ENCODE peak calls at places on chromosomes 7 and 10, in nine cellular contexts. H is heart left ventricle; N is RPMI8226; O is WTC11; I is amygdala; K is tibial nerve; L is left lung; B is activated effector memory CD4-positive, alpha-beta T cell treated with Interleukin-2 at 50 U/mL for 16 hours; M is activated CD4-positive, alpha-beta T cell treated with anti-CD3 and anti-CD28 coated beads for 48 hours. C is an unnamed sample.

GRCh38 chr10:22849077-22849810 is 78.6 kb upstream of the ARMC3 start:
- DNase-seq in H (peak), N (peak), O (no peak), I (peak), K (peak), L (peak), B (no peak), M (peak), C (no peak)

GRCh38 chr7:120521761-120522737 is 249.1 kb downstream of the KCND2 start:
- DNase-seq in H (no peak), N (no peak), O (no peak), I (no peak), K (no peak), L (no peak), B (no peak), M (no peak), C (no peak)

GRCh38 chr7:151631149-151631967 is 111.7 kb upstream of the RHEB start:
- DNase-seq in H (no peak), N (peak), O (peak), I (no peak), K (no peak), L (no peak), B (no peak), M (no peak), C (no peak)

GRCh38 chr7:41975854-41976253 is 261.2 kb downstream of the GLI3 start:
- DNase-seq in H (no peak), N (no peak), O (no peak), I (no peak), K (no peak), L (no peak), B (no peak), M (no peak), C (no peak)

GRCh38 chr10:70757856-70758255 is 27.3 kb downstream of the TBATA start:
- DNase-seq in H (no peak), N (no peak), O (no peak), I (no peak), K (no peak), L (no peak), B (no peak), M (no peak), C (no peak)

GRCh38 chr7:157813053-157813452 is 476.2 kb downstream of the DNAJB6 start:
- DNase-seq in H (no peak), N (no peak), O (no peak), I (no peak), K (no peak), L (no peak), B (no peak), M (no peak), C (no peak)

GRCh38 chr10:132243646-132244045 is 56.9 kb downstream of the DPYSL4 start:
- DNase-seq in H (no peak), N (no peak), O (no peak), I (no peak), K (no peak), L (no peak), B (no peak), M (no peak), C (no peak)

GRCh38 chr7:107100824-107101223 is 56.3 kb downstream of the PRKAR2B start:
- DNase-seq in H (no peak), N (no peak), O (no peak), I (no peak), K (no peak), L (no peak), B (no peak), M (no peak), C (no peak)

GRCh38 chr10:62056660-62057059 is 155.2 kb downstream of the ARID5B start:
- DNase-seq in H (no peak), N (no peak), O (no peak), I (no peak), K (no peak), L (no peak), B (no peak), M (no peak), C (no peak)

GRCh38 chr10:131560166-131560565 is 248.6 kb upstream of the TCERG1L start:
- DNase-seq in H (no peak), N (no peak), O (no peak), I (no peak), K (no peak), L (no peak), B (no peak), M (no peak), C (no peak)

GRCh38 chr10:63262674-63263073 is 129.5 kb downstream of the NRBF2 start:
- DNase-seq in H (no peak), N (peak), O (no peak), I (no peak), K (no peak), L (no peak), B (no peak), M (no peak), C (no peak)

GRCh38 chr7:47091141-47091540 is 490.8 kb downstream of the TNS3 start:
- DNase-seq in H (no peak), N (no peak), O (no peak), I (no peak), K (no peak), L (no peak), B (no peak), M (no peak), C (no peak)

GRCh38 chr7:99409192-99409572 is 413 bp downstream of the BUD31 start:
- DNase-seq in H (no peak), N (no peak), O (no peak), I (no peak), K (no peak), L (no peak), B (no peak), M (no peak), C (no peak)

GRCh38 chr7:101294832-101295121 is 26.8 kb downstream of the IFT22 start:
- DNase-seq in H (no peak), N (no peak), O (no peak), I (no peak), K (no peak), L (no peak), B (no peak), M (no peak), C (no peak)

GRCh38 chr7:95886501-95887090 is 114.2 kb downstream of the DYNC1I1 start:
- DNase-seq in H (no peak), N (no peak), O (no peak), I (no peak), K (no peak), L (no peak), B (no peak), M (no peak), C (no peak)

GRCh38 chr10:86439544-86439943 is 72.9 kb upstream of the GRID1 start:
- DNase-seq in H (peak), N (no peak), O (no peak), I (peak), K (peak), L (peak), B (no peak), M (no peak), C (no peak)

GRCh38 chr10:73910764-73911552 is at the start of gene PLAU:
- DNase-seq in H (peak), N (peak), O (peak), I (no peak), K (peak), L (peak), B (peak), M (peak), C (peak)

GRCh38 chr10:77104459-77104980 is 533.1 kb downstream of the KCNMA1 start:
- DNase-seq in H (peak), N (no peak), O (no peak), I (no peak), K (peak), L (no peak), B (no peak), M (no peak), C (no peak)

GRCh38 chr10:109429956-109430760 is 493.2 kb downstream of the XPNPEP1 start:
- DNase-seq in H (no peak), N (no peak), O (no peak), I (no peak), K (no peak), L (no peak), B (no peak), M (no peak), C (no peak)

GRCh38 chr7:100515072-100515532 is 23.9 kb upstream of the AGFG2 start:
- DNase-seq in H (no peak), N (no peak), O (no peak), I (no peak), K (peak), L (no peak), B (no peak), M (no peak), C (no peak)

GRCh38 chr10:30384791-30385201 is 35.7 kb upstream of the MTPAP start:
- DNase-seq in H (no peak), N (peak), O (peak), I (peak), K (no peak), L (no peak), B (no peak), M (peak), C (no peak)

GRCh38 chr10:118042336-118042735 is 4.4 kb downstream of the RAB11FIP2 start:
- DNase-seq in H (no peak), N (no peak), O (no peak), I (no peak), K (no peak), L (no peak), B (no peak), M (no peak), C (no peak)

GRCh38 chr10:87095241-87095945 is 387 bp downstream of the SHLD2 start:
- DNase-seq in H (peak), N (peak), O (peak), I (peak), K (peak), L (peak), B (peak), M (peak), C (peak)

GRCh38 chr10:7432884-7433726 is 22.3 kb upstream of the SFMBT2 start:
- DNase-seq in H (no peak), N (no peak), O (no peak), I (peak), K (no peak), L (no peak), B (no peak), M (no peak), C (no peak)

GRCh38 chr10:79055892-79056291 is 12.9 kb upstream of the ZMIZ1 start:
- DNase-seq in H (no peak), N (no peak), O (no peak), I (no peak), K (no peak), L (peak), B (no peak), M (no peak), C (no peak)

GRCh38 chr7:138618506-138618905 is 82.7 kb downstream of the SVOPL start:
- DNase-seq in H (no peak), N (no peak), O (no peak), I (no peak), K (no peak), L (no peak), B (no peak), M (no peak), C (no peak)

GRCh38 chr10:48924988-48925387 is 14.7 kb downstream of the LRRC18 start:
- DNase-seq in H (no peak), N (no peak), O (no peak), I (no peak), K (no peak), L (no peak), B (no peak), M (no peak), C (no peak)

GRCh38 chr10:82464419-82464818 is 589.4 kb downstream of the NRG3 start:
- DNase-seq in H (no peak), N (no peak), O (no peak), I (no peak), K (no peak), L (no peak), B (no peak), M (no peak), C (no peak)

GRCh38 chr7:154931906-154932305 is 71.0 kb downstream of the PAXIP1 start:
- DNase-seq in H (no peak), N (no peak), O (no peak), I (no peak), K (no peak), L (no peak), B (no peak), M (no peak), C (no peak)

C was measured in activated naive CD4-positive, alpha-beta T cell treated with anti-CD3 and anti-CD28 coated beads, Interleukin-2, amount 50 U/mL, for 16 hours.